ENCODE peak calls at places on chromosome 12, in five cellular contexts. One of them, this sample, is unnamed.

GRCh38 chr12:117486840-117487659 is 125.6 kb upstream of the NOS1 start:
- DNase-seq in SK-N-SH: no peak
- DNase-seq in K562: no peak
- DNase-seq in GM12878: no peak
- DNase-seq in HepG2: no peak
- DNase-seq in this sample: no peak

GRCh38 chr12:127075981-127076380 is 1191.0 kb upstream of the TMEM132C start:
- DNase-seq in SK-N-SH: no peak
- DNase-seq in HepG2: no peak
- DNase-seq in GM12878: no peak
- DNase-seq in K562: no peak
- DNase-seq in this sample: no peak

GRCh38 chr12:45994736-45995135 is 4.4 kb upstream of the SCAF11 start:
- DNase-seq in SK-N-SH: peak; percentile 15
- DNase-seq in HepG2: peak; percentile 60
- DNase-seq in K562: no peak
- DNase-seq in GM12878: no peak
- DNase-seq in this sample: no peak

GRCh38 chr12:27732281-27732680 is 21.6 kb downstream of the MRPS35 start:
- DNase-seq in K562: no peak
- DNase-seq in HepG2: peak; percentile 39
- DNase-seq in GM12878: no peak
- DNase-seq in SK-N-SH: no peak
- DNase-seq in this sample: peak; percentile 25

GRCh38 chr12:2273288-2273687 is 220.5 kb downstream of the CACNA1C start:
- DNase-seq in K562: no peak
- DNase-seq in HepG2: no peak
- DNase-seq in GM12878: no peak
- DNase-seq in SK-N-SH: no peak
- DNase-seq in this sample: no peak

GRCh38 chr12:47939009-47939601 is 24.3 kb upstream of the TMEM106C start:
- DNase-seq in K562: no peak
- DNase-seq in SK-N-SH: no peak
- DNase-seq in GM12878: no peak
- DNase-seq in HepG2: no peak
- DNase-seq in this sample: no peak

GRCh38 chr12:18583655-18584054 is 154.2 kb downstream of the PLCZ1 start:
- DNase-seq in K562: no peak
- DNase-seq in SK-N-SH: no peak
- DNase-seq in GM12878: no peak
- DNase-seq in HepG2: no peak
- DNase-seq in this sample: no peak

GRCh38 chr12:76952995-76953394 is 74.2 kb upstream of the CSRP2 start:
- DNase-seq in HepG2: no peak
- DNase-seq in SK-N-SH: peak; percentile 55
- DNase-seq in GM12878: no peak
- DNase-seq in K562: no peak
- DNase-seq in this sample: no peak

GRCh38 chr12:75591628-75592027 is 80.2 kb upstream of the KRR1 start:
- DNase-seq in GM12878: no peak
- DNase-seq in SK-N-SH: peak; percentile 14
- DNase-seq in HepG2: no peak
- DNase-seq in K562: no peak
- DNase-seq in this sample: no peak

GRCh38 chr12:95633049-95633545 is 81.8 kb upstream of the USP44 start:
- DNase-seq in HepG2: peak; percentile 33
- DNase-seq in SK-N-SH: no peak
- DNase-seq in K562: no peak
- DNase-seq in GM12878: no peak
- DNase-seq in this sample: peak; percentile 25
- TF ChIP-seq POLR2AphosphoS5 in HepG2: no peak
- TF ChIP-seq POLR2AphosphoS5 in SK-N-SH: no peak
- TF ChIP-seq POLR2AphosphoS5 in K562: no peak
- TF ChIP-seq POLR2AphosphoS5 in GM12878: no peak
- TF ChIP-seq POLR2AphosphoS5 in this sample: no peak

GRCh38 chr12:10362828-10363664 is 26.8 kb downstream of the KLRK1 start:
- DNase-seq in K562: no peak
- DNase-seq in SK-N-SH: no peak
- DNase-seq in HepG2: no peak
- DNase-seq in GM12878: peak; percentile 35
- DNase-seq in this sample: no peak

GRCh38 chr12:10363665-10363921 is 26.2 kb downstream of the KLRK1 start:
- DNase-seq in SK-N-SH: no peak
- DNase-seq in K562: no peak
- DNase-seq in GM12878: no peak
- DNase-seq in HepG2: no peak
- DNase-seq in this sample: no peak

GRCh38 chr12:10364839-10365681 is 24.8 kb downstream of the KLRK1 start:
- DNase-seq in SK-N-SH: peak; percentile 33
- DNase-seq in HepG2: peak; percentile 53
- DNase-seq in K562: no peak
- DNase-seq in GM12878: peak; percentile 53
- DNase-seq in this sample: no peak

GRCh38 chr12:10365716-10366433 is 24.0 kb downstream of the KLRK1 start:
- DNase-seq in HepG2: no peak
- DNase-seq in K562: peak; percentile 10
- DNase-seq in SK-N-SH: no peak
- DNase-seq in GM12878: no peak
- DNase-seq in this sample: no peak

GRCh38 chr12:10363922-10364838 is 25.7 kb downstream of the KLRK1 start:
- DNase-seq in SK-N-SH: no peak
- DNase-seq in HepG2: peak; percentile 18
- DNase-seq in K562: peak; percentile 27
- DNase-seq in GM12878: peak; percentile 84
- DNase-seq in this sample: peak; percentile 40
- TF ChIP-seq REST in SK-N-SH: no peak
- TF ChIP-seq REST in HepG2: no peak
- TF ChIP-seq REST in K562: no peak
- TF ChIP-seq REST in GM12878: no peak
- TF ChIP-seq REST in this sample: no peak

GRCh38 chr12:41185946-41186345 is 2.2 kb upstream of the PDZRN4 start:
- DNase-seq in HepG2: no peak
- DNase-seq in SK-N-SH: no peak
- DNase-seq in K562: no peak
- DNase-seq in GM12878: no peak
- DNase-seq in this sample: no peak

GRCh38 chr12:41190360-41190759 is 2.2 kb downstream of the PDZRN4 start:
- DNase-seq in GM12878: no peak
- DNase-seq in HepG2: peak; percentile 2
- DNase-seq in K562: no peak
- DNase-seq in SK-N-SH: peak; percentile 57
- DNase-seq in this sample: no peak

GRCh38 chr12:41189395-41190251 is 1.5 kb downstream of the PDZRN4 start:
- DNase-seq in GM12878: no peak
- DNase-seq in SK-N-SH: peak; percentile 35
- DNase-seq in HepG2: no peak
- DNase-seq in K562: no peak
- DNase-seq in this sample: no peak

GRCh38 chr12:41188841-41189394 is 798 bp downstream of the PDZRN4 start:
- DNase-seq in HepG2: no peak
- DNase-seq in GM12878: no peak
- DNase-seq in K562: no peak
- DNase-seq in SK-N-SH: no peak
- DNase-seq in this sample: no peak

DNA sequence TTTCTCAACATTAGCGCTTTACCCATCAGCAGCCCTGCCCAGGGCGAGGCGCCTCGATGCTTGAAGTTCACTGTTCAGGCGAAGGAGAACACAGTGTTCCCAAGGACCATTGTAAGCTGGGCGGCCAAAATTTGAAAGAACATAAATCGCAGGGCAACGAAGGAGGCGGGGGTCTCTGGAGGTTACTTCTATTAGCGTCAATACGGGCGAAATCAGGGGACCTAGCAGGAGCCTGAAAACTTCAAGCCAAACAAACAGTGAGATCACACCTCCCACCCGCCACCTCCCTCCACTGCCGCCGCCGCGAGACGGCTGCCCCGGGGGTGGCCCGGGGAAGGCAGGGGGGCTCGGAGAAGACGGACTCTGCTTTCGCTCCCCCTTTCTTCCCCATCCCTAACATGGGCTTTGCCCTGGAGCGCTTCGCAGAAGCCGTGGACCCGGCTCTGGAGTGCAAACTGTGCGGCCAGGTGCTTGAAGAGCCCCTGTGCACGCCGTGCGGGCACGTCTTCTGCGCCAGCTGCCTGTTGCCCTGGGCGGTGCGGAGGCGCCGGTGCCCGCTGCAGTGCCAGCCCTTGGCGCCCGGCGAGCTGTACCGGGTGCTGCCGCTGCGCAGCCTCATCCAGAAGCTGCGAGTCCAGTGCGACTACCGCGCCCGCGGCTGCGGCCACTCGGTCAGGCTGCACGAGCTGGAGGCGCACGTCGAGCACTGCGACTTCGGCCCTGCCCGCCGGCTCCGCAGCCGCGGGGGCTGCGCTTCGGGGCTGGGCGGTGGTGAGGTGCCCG is at the start of gene PDZRN4:
- DNase-seq in GM12878: no peak
- DNase-seq in HepG2: no peak
- DNase-seq in SK-N-SH: peak; percentile 82
- DNase-seq in K562: no peak
- DNase-seq in this sample: no peak
- TF ChIP-seq GABPA in GM12878: no peak
- TF ChIP-seq GABPA in HepG2: no peak
- TF ChIP-seq GABPA in SK-N-SH: no peak
- TF ChIP-seq GABPA in K562: no peak
- TF ChIP-seq GABPA in this sample: no peak

DNA sequence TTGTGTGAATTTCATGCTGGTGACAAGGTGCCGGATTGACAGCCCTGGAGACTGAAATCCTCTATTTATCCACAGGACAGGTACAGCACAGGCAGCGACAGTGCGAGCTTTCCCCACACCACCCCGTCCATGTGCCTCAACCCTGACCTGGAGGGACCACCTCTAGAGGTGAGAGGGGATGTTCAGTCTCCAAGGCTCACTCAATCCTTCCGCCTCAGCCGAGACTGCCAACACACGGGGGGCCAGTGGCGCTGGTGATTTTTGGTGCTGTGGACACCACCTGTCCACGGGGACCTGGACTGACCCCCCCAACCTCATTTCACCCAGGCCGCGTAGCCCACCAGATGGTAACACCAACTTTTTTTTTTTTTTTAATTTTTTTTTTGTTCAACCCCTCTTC is 12.8 kb downstream of the PCBP2 start:
- DNase-seq in K562: no peak
- DNase-seq in GM12878: no peak
- DNase-seq in SK-N-SH: no peak
- DNase-seq in HepG2: no peak
- DNase-seq in this sample: no peak
- TF ChIP-seq POLR2AphosphoS5 in K562: no peak
- TF ChIP-seq POLR2AphosphoS5 in GM12878: peak; percentile 56
- TF ChIP-seq POLR2AphosphoS5 in SK-N-SH: no peak
- TF ChIP-seq POLR2AphosphoS5 in HepG2: no peak
- TF ChIP-seq POLR2AphosphoS5 in this sample: no peak

GRCh38 chr12:124456652-124457152 is 110.7 kb downstream of the NCOR2 start:
- DNase-seq in K562: no peak
- DNase-seq in HepG2: no peak
- DNase-seq in SK-N-SH: no peak
- DNase-seq in GM12878: no peak
- DNase-seq in this sample: peak; percentile 42

GRCh38 chr12:124458220-124458991 is 109.0 kb downstream of the NCOR2 start:
- DNase-seq in SK-N-SH: no peak
- DNase-seq in HepG2: no peak
- DNase-seq in GM12878: no peak
- DNase-seq in K562: no peak
- DNase-seq in this sample: no peak

GRCh38 chr12:124456133-124456651 is 111.2 kb downstream of the NCOR2 start:
- DNase-seq in SK-N-SH: no peak
- DNase-seq in HepG2: no peak
- DNase-seq in GM12878: no peak
- DNase-seq in K562: no peak
- DNase-seq in this sample: no peak

GRCh38 chr12:124458992-124459851 is 108.2 kb downstream of the NCOR2 start:
- DNase-seq in GM12878: no peak
- DNase-seq in K562: no peak
- DNase-seq in SK-N-SH: no peak
- DNase-seq in HepG2: no peak
- DNase-seq in this sample: no peak

DNA sequence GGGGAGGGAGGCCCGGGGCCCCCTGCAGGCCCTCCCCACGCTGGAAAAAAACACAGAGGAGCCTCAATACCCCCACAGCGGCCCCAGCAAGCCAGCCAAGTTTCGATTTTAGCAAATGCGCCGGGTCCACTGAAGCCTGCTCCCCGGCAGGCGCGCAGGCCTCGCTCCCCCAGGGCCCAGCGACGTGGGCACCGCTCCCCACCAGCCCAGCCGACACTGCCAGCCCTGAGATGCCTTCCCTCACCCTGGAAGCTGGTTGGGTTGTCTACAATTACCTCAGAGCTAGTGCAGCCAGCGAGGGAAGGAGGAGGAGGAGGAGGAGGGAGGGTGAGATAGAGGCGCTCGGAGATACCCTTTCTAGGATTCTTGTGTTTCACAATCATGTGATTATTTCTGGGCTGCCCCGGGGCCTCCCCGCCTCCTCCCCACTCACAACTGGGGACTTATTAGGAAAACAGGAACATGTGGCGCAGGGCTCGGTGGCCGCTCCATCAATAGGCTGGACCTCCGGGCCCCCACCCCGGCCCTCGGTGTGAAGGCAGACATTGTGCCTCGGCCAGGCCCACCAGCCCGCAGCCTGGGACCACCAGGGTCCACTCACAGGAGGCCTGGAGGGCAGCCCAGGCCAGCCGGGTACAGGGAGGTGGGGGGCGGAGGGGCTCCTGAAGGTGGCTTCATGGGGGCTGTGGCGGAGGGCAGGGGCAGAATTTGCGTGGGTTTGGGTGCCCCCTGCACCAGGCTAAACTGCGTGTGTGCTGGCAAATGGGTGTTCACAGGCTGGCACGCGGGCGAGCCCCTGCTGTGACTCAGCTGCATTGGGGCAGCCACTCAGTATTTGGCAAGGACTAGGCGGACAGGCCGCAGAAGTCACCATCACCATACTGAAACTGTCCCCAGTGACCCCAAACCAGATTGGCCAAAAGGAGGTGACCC is 109.9 kb downstream of the NCOR2 start:
- DNase-seq in SK-N-SH: no peak
- DNase-seq in GM12878: no peak
- DNase-seq in HepG2: no peak
- DNase-seq in K562: no peak
- DNase-seq in this sample: peak; percentile 81
- TF ChIP-seq REST in SK-N-SH: no peak
- TF ChIP-seq REST in GM12878: no peak
- TF ChIP-seq REST in HepG2: no peak
- TF ChIP-seq REST in K562: no peak
- TF ChIP-seq REST in this sample: no peak

GRCh38 chr12:22046968-22047390 is 961 bp downstream of the CMAS start:
- DNase-seq in GM12878: no peak
- DNase-seq in SK-N-SH: no peak
- DNase-seq in HepG2: no peak
- DNase-seq in K562: no peak
- DNase-seq in this sample: no peak
- TF ChIP-seq GABPA in GM12878: no peak
- TF ChIP-seq GABPA in SK-N-SH: no peak
- TF ChIP-seq GABPA in HepG2: no peak
- TF ChIP-seq GABPA in K562: no peak
- TF ChIP-seq GABPA in this sample: no peak

GRCh38 chr12:65891987-65892481 is 67.8 kb downstream of the HMGA2 start:
- DNase-seq in SK-N-SH: no peak
- DNase-seq in K562: no peak
- DNase-seq in GM12878: no peak
- DNase-seq in HepG2: no peak
- DNase-seq in this sample: no peak
- TF ChIP-seq POLR2AphosphoS5 in SK-N-SH: peak; percentile 81
- TF ChIP-seq POLR2AphosphoS5 in K562: no peak
- TF ChIP-seq POLR2AphosphoS5 in GM12878: no peak
- TF ChIP-seq POLR2AphosphoS5 in HepG2: no peak
- TF ChIP-seq POLR2AphosphoS5 in this sample: no peak

This sample was measured in HL-60.